ENCODE peak calls at places on chromosomes 13 and 19, in nine cellular contexts. N is GM12865; W is AG04450; I is MCF 10A; H is posterior cingulate gyrus; T is iPS DF 6.9; Q is stimulated activated CD4-positive, alpha-beta T cell treated with anti-CD3 and anti-CD28 coated beads, Interleukin-15, amount 100 ng/mL, for 1 hour; C is uterus; R is stimulated activated CD8-positive, alpha-beta memory T cell treated with anti-CD3 and anti-CD28 coated beads, Interleukin-4, amount 100 ng/mL, for 4 hours. D is an unnamed sample.

GRCh38 chr19:15252398-15253018 is 20.3 kb upstream of the EPHX3 start:
- DNase-seq in N (no peak), C (peak), R (no peak), H (peak), T (no peak), Q (no peak), I (peak), W (no peak), D (no peak)

GRCh38 chr13:80664930-80665329 is 324.0 kb upstream of the SPRY2 start:
- DNase-seq in W (no peak), I (no peak), R (no peak), C (no peak), Q (no peak), T (no peak), H (no peak), N (no peak), D (no peak)

GRCh38 chr19:2970201-2970838 is 7.0 kb upstream of the TLE6 start:
- DNase-seq in C (peak), Q (no peak), R (no peak), I (no peak), N (no peak), H (no peak), W (no peak), T (no peak), D (no peak)

GRCh38 chr13:113628291-113629270 is 29.4 kb downstream of the ATP4B start:
- DNase-seq in H (no peak), W (no peak), N (no peak), R (no peak), T (no peak), Q (no peak), I (no peak), C (no peak), D (no peak)

GRCh38 chr19:1259873-1260748 is 9.0 kb upstream of the CIRBP start:
- DNase-seq in C (no peak), I (peak), Q (no peak), H (no peak), N (peak), T (no peak), R (no peak), W (no peak), D (peak)

GRCh38 chr19:49954092-49954825 is 6.7 kb downstream of the SIGLEC11 start:
- DNase-seq in I (peak), R (no peak), W (no peak), C (peak), N (peak), T (no peak), H (no peak), Q (no peak), D (no peak)

GRCh38 chr13:59957438-59957837 is 206.3 kb downstream of the DIAPH3 start:
- DNase-seq in R (no peak), I (no peak), Q (no peak), N (no peak), W (no peak), T (no peak), H (no peak), C (no peak), D (no peak)

GRCh38 chr19:7550987-7551761 is 15.7 kb downstream of the PNPLA6 start:
- DNase-seq in W (no peak), N (peak), R (no peak), T (no peak), H (peak), Q (no peak), C (peak), I (no peak), D (no peak)

GRCh38 chr13:27820524-27821482 is 28.5 kb downstream of the GSX1 start:
- DNase-seq in H (no peak), W (no peak), R (no peak), T (no peak), Q (no peak), C (no peak), I (no peak), N (no peak), D (no peak)

GRCh38 chr13:90254437-90254836 is 1093.0 kb upstream of the MIR17HG start:
- DNase-seq in T (no peak), R (no peak), H (no peak), Q (no peak), W (no peak), I (no peak), N (no peak), C (no peak), D (no peak)

GRCh38 chr13:48783831-48784230 is 130.1 kb downstream of the CYSLTR2 start:
- DNase-seq in C (no peak), H (no peak), T (no peak), W (no peak), N (no peak), I (peak), R (no peak), Q (no peak), D (no peak)

GRCh38 chr13:44334751-44335150 is 38.9 kb upstream of the SERP2 start:
- DNase-seq in C (no peak), T (no peak), R (no peak), I (no peak), Q (no peak), W (no peak), H (no peak), N (no peak), D (no peak)

GRCh38 chr13:41075034-41075433 is 13.7 kb downstream of the WBP4 start:
- DNase-seq in H (no peak), T (no peak), C (no peak), Q (peak), R (no peak), I (peak), W (no peak), N (peak), D (peak)

GRCh38 chr13:44396295-44396962 is 22.8 kb downstream of the SERP2 start:
- DNase-seq in T (no peak), C (no peak), R (no peak), Q (no peak), H (no peak), N (no peak), W (no peak), I (no peak), D (no peak)

GRCh38 chr13:97255515-97255999 is 33.4 kb downstream of the MBNL2 start:
- DNase-seq in C (no peak), R (no peak), T (no peak), I (peak), W (no peak), H (no peak), N (no peak), Q (no peak), D (no peak)

GRCh38 chr13:111051656-111052232 is 63.4 kb upstream of the ARHGEF7 start:
- DNase-seq in C (no peak), W (no peak), H (no peak), I (no peak), Q (no peak), N (no peak), R (no peak), T (no peak), D (no peak)

GRCh38 chr19:29858000-29858596 is 46.3 kb downstream of the CCNE1 start:
- DNase-seq in C (no peak), H (no peak), Q (no peak), R (no peak), N (peak), I (peak), T (no peak), W (no peak), D (peak)

GRCh38 chr19:2477732-2478191 is 1.8 kb downstream of the GADD45B start:
- DNase-seq in N (peak), H (no peak), W (no peak), C (peak), T (no peak), R (no peak), I (peak), Q (no peak), D (peak)

GRCh38 chr19:32224371-32225244 is 120.8 kb upstream of the ZNF507 start:
- DNase-seq in Q (peak), R (no peak), I (no peak), W (no peak), N (peak), C (peak), H (peak), T (peak), D (no peak)

GRCh38 chr13:41039746-41040145 is 20.6 kb upstream of the ELF1 start:
- DNase-seq in T (no peak), I (no peak), C (no peak), W (no peak), H (no peak), R (no peak), Q (no peak), N (no peak), D (no peak)

GRCh38 chr13:92843549-92843948 is 383.1 kb upstream of the GPC6 start:
- DNase-seq in R (no peak), N (peak), C (no peak), H (no peak), T (no peak), I (peak), W (peak), Q (no peak), D (no peak)

GRCh38 chr19:41521860-41522555 is 54.0 kb upstream of the CEACAM21 start:
- DNase-seq in W (no peak), T (no peak), C (no peak), N (peak), H (no peak), R (no peak), Q (no peak), I (no peak), D (no peak)

GRCh38 chr13:108911807-108912206 is 282.4 kb downstream of the MYO16 start:
- DNase-seq in R (no peak), H (no peak), T (no peak), I (no peak), W (no peak), N (no peak), C (no peak), Q (no peak), D (no peak)

GRCh38 chr19:46193678-46194077 is 35.9 kb upstream of the IGFL1 start:
- DNase-seq in R (no peak), W (no peak), N (no peak), C (no peak), H (no peak), T (no peak), Q (no peak), I (no peak), D (no peak)

GRCh38 chr19:58379276-58379675 is 1.6 kb downstream of the ZNF837 start:
- DNase-seq in W (no peak), I (no peak), H (no peak), T (no peak), R (no peak), N (no peak), C (no peak), Q (no peak), D (no peak)

GRCh38 chr13:22210134-22210930 is 539.5 kb downstream of the FGF9 start:
- DNase-seq in I (no peak), W (no peak), Q (no peak), R (no peak), H (no peak), C (no peak), N (no peak), T (no peak), D (no peak)

GRCh38 chr19:45103200-45103624 is 10.2 kb downstream of the PPP1R37 start:
- DNase-seq in R (no peak), N (peak), Q (no peak), W (no peak), T (no peak), H (peak), C (no peak), I (no peak), D (no peak)

D was measured in T-helper 1 cell.